ENCODE peak calls at places on chromosomes 4 and X, in nine cellular contexts. X, L, Z, C, F, M, H, R and T are unnamed samples.
A peak's percentile ranks its signal among the peaks of the same experiment; 100 is the strongest.

GRCh38 chrX:21946925-21947641 is 6.6 kb downstream of the SMS start:
- DNase-seq in H (no peak), L (no peak), R (no peak), Z (no peak), C (no peak), M (peak; percentile 69), F (no peak), X (peak; percentile 69), T (no peak)

GRCh38 chrX:275476-275966 is 5.7 kb upstream of the PLCXD1 start:
- DNase-seq in R (peak; percentile 5), H (no peak), L (no peak), C (no peak), X (no peak), F (no peak), Z (peak; percentile 20), M (no peak), T (no peak)

GRCh38 chrX:19912-20571 is 261.1 kb upstream of the PLCXD1 start:
- DNase-seq in Z (no peak), C (no peak), F (no peak), H (peak; percentile 28), M (no peak), L (no peak), X (peak; percentile 5), R (peak; percentile 7), T (no peak)

GRCh38 chrX:44344194-44344593 is 722 bp upstream of the EFHC2 start:
- DNase-seq in C (no peak), H (peak; percentile 5), M (no peak), R (peak; percentile 35), L (peak; percentile 13), F (no peak), X (peak; percentile 13), Z (no peak), T (peak; percentile 41)

GRCh38 chrX:129749069-129749468 is 10.3 kb downstream of the XPNPEP2 start:
- DNase-seq in Z (no peak), X (no peak), M (no peak), H (no peak), C (no peak), L (no peak), R (no peak), F (no peak), T (no peak)

GRCh38 chr4:1895971-1896657 is 24.9 kb downstream of the NSD2 start:
- DNase-seq in H (no peak), R (no peak), L (no peak), M (no peak), X (no peak), F (no peak), C (no peak), Z (no peak), T (no peak)

GRCh38 chr4:186676531-186677158 is 47.0 kb downstream of the FAT1 start:
- DNase-seq in R (no peak), Z (no peak), C (peak; percentile 46), H (no peak), M (peak; percentile 68), F (peak; percentile 51), L (no peak), X (peak; percentile 83), T (no peak)

GRCh38 chr4:3461515-3462291 is 1.4 kb upstream of the DOK7 start:
- DNase-seq in Z (peak; percentile 70), C (no peak), M (no peak), F (no peak), X (peak; percentile 79), R (peak; percentile 99), H (no peak), L (no peak), T (no peak)

GRCh38 chrX:131728295-131729145 is 184.6 kb downstream of the OR13H1 start:
- DNase-seq in L (peak; percentile 28), X (no peak), H (no peak), C (peak; percentile 72), F (no peak), Z (peak; percentile 92), R (peak; percentile 87), M (no peak), T (no peak)

GRCh38 chr4:5750052-5750950 is 39.3 kb downstream of the EVC start:
- DNase-seq in M (no peak), F (peak; percentile 66), Z (no peak), R (no peak), X (peak; percentile 55), H (no peak), L (peak; percentile 11), C (peak; percentile 64), T (no peak)

GRCh38 chr4:154908168-154908567 is 127.1 kb downstream of the RBM46 start:
- DNase-seq in H (no peak), R (no peak), L (no peak), F (no peak), Z (no peak), C (no peak), M (no peak), X (peak; percentile 89), T (no peak)

GRCh38 chr4:154911608-154912098 is 130.6 kb downstream of the RBM46 start:
- DNase-seq in Z (no peak), C (no peak), L (no peak), R (no peak), F (no peak), X (no peak), H (no peak), M (no peak), T (no peak)

GRCh38 chr4:154916068-154916467 is 135.0 kb downstream of the RBM46 start:
- DNase-seq in F (no peak), L (no peak), X (no peak), H (no peak), C (no peak), Z (no peak), R (no peak), M (no peak), T (no peak)

DNA sequence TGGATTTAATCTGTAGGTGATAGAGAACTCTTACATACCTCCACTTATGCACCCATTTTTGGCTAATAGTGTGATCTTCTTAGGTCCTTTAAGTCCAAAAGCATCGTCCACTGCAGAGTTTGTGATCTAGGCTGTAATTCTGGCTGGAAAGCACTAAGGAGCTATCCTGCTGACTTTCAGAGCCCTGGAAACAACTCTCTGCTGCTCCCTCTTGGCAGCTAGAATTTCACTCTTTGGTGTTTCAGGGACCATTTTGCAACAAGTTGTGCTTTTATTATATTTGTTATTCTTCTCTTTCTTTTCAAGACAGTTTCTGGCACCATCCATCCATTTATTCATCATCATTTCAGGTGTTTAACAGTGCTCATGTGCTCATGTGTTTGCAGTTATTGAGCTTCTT is 130.0 kb downstream of the RBM46 start:
- DNase-seq in L (no peak), C (no peak), H (no peak), M (peak; percentile 21), R (no peak), X (peak; percentile 41), F (no peak), Z (no peak), T (no peak)
- TF ChIP-seq CTCF in L (no peak), C (peak; percentile 24), H (no peak), M (no peak), R (no peak), X (peak; percentile 54), F (no peak), Z (no peak), T (no peak)

DNA sequence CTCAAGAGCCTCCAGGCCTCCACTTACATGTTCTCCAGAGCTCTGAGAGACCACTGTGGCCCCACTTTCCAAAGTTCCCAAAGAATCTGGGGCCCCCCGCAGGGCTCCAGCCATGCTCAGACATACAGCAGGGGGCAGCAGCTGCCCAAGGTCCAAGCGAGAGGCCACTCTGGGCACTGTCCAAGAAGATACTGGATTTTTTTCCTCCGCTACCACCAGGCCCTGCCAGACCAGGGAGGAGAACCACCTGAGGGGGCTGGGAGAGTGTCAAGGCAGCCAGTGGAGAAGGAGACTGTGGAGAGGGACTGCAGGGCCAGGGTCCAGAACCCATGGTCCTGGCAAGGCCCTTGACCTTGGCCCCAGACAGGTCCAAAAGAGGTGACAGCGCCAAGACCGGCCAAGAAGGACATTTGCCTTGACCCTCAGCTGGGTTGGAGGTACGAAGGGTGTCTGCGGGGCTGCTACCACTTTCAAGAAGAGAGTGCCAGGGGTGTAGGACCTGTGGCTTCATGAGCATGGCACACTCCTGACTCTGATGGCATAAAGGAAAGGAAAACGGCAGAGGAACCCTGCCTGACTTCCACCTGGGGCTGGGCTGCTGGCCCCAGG is 5.3 kb downstream of the EMD start:
- DNase-seq in H (no peak), C (no peak), M (no peak), L (no peak), F (no peak), Z (no peak), R (peak; percentile 54), X (no peak), T (peak; percentile 48)
- TF ChIP-seq CTCF in H (no peak), C (peak; percentile 50), M (peak; percentile 54), L (no peak), F (no peak), Z (no peak), R (no peak), X (no peak), T (no peak)

GRCh38 chrX:23012636-23013035 is 12.9 kb downstream of the DDX53 start:
- DNase-seq in H (no peak), F (no peak), X (no peak), L (no peak), M (peak; percentile 11), C (no peak), Z (no peak), R (no peak), T (no peak)

GRCh38 chrX:23012162-23012561 is 12.4 kb downstream of the DDX53 start:
- DNase-seq in M (peak; percentile 59), H (no peak), X (no peak), L (no peak), Z (no peak), F (no peak), R (no peak), C (no peak), T (no peak)

GRCh38 chrX:23003121-23003520 is 3.4 kb downstream of the DDX53 start:
- DNase-seq in L (no peak), H (no peak), F (no peak), M (no peak), C (no peak), Z (no peak), X (peak; percentile 5), R (no peak), T (no peak)

GRCh38 chrX:23008431-23009099 is 8.8 kb downstream of the DDX53 start:
- DNase-seq in X (peak; percentile 41), R (no peak), L (no peak), Z (no peak), F (no peak), H (no peak), C (no peak), M (peak; percentile 58), T (no peak)
- TF ChIP-seq CTCF in X (peak; percentile 53), R (peak; percentile 24), L (no peak), Z (peak; percentile 30), F (peak; percentile 34), H (no peak), C (peak; percentile 16), M (peak; percentile 38), T (no peak)

DNA sequence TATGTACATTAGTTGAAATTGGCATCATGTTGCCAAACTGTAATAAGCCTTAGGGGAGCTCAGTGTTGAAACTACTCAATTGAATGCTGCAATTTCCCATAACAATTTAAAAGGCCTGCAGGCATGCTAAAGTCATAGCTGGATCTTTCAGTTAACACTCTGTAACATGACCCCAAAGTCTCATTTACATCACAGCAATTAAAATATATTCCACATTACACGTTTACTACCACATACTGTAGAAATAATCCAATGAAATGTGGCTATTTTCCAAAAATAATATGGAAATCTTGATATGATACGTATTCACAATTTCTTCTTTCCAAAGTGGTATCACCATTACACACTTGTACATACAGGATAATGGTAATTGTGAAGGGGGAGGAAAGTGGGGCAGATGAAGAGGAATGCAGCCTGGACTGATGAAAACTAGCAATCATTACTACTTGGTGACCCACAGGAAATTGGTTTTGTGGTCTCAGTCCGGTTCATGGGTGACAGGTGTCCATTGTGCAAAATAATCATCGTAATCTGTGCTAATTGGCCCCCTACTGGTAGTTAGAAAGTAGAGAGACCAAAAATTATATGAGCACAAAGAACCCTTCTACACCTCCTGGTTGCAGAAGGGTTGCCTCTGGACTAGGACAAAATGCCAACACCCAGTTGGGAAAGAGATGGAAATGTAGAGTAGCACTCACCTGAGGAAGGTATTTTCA is 63.7 kb downstream of the TENM3 start:
- DNase-seq in Z (no peak), C (peak; percentile 69), M (no peak), R (no peak), H (no peak), F (no peak), L (no peak), X (peak; percentile 83), T (no peak)
- TF ChIP-seq CTCF in Z (no peak), C (peak; percentile 36), M (peak; percentile 36), R (no peak), H (no peak), F (peak; percentile 10), L (no peak), X (peak; percentile 31), T (no peak)